ENCODE peak calls at places on chromosomes 5 and 9, in six cellular contexts. U is endothelial cell of umbilical vein, L is upper lobe of right lung, F is fibroblast of lung, W is tibial nerve, Q is right lobe of liver. A is an unnamed sample.

GRCh38 chr9:71884005-71884404 is 27.0 kb downstream of the ABHD17B start:
- DNase-seq in U (no peak), L (no peak), F (no peak), W (no peak), Q (no peak), A (no peak)

GRCh38 chr5:106171708-106172107 is 1499.0 kb downstream of the EFNA5 start:
- DNase-seq in U (peak; percentile 74), L (no peak), F (peak; percentile 73), W (no peak), Q (no peak), A (no peak)

GRCh38 chr9:76433406-76433805 is 25.6 kb upstream of the GCNT1 start:
- DNase-seq in U (no peak), L (no peak), F (peak; percentile 35), W (no peak), Q (no peak), A (no peak)

GRCh38 chr9:128927731-128928411 is 7.1 kb downstream of the PHYHD1 start:
- DNase-seq in U (peak; percentile 65), L (no peak), F (peak; percentile 33), W (no peak), Q (peak; percentile 64), A (peak; percentile 22)

GRCh38 chr9:20621553-20622329 is 558 bp downstream of the MLLT3 start:
- DNase-seq in U (peak; percentile 70), L (peak; percentile 86), F (peak; percentile 78), W (peak; percentile 67), Q (peak; percentile 81), A (peak; percentile 56)

GRCh38 chr5:61167382-61167781 is 5.1 kb upstream of the SMIM15 start:
- DNase-seq in U (peak; percentile 55), L (no peak), F (peak; percentile 47), W (no peak), Q (no peak), A (no peak)

GRCh38 chr5:93603191-93603590 is 20.2 kb downstream of the NR2F1 start:
- DNase-seq in U (no peak), L (no peak), F (peak; percentile 47), W (no peak), Q (no peak), A (no peak)

GRCh38 chr5:14806452-14806851 is 65.1 kb downstream of the ANKH start:
- DNase-seq in U (no peak), L (no peak), F (peak; percentile 73), W (peak; percentile 76), Q (peak; percentile 69), A (no peak)

GRCh38 chr9:32251539-32251938 is 132.9 kb upstream of the ACO1 start:
- DNase-seq in U (peak; percentile 58), L (no peak), F (peak; percentile 16), W (no peak), Q (no peak), A (no peak)

GRCh38 chr5:158910782-158911692 is 188.7 kb downstream of the EBF1 start:
- DNase-seq in U (no peak), L (no peak), F (peak; percentile 11), W (no peak), Q (no peak), A (no peak)

GRCh38 chr9:75962186-75963036 is 71.9 kb downstream of the PCSK5 start:
- DNase-seq in U (no peak), L (peak; percentile 81), F (peak; percentile 37), W (peak; percentile 29), Q (peak; percentile 65), A (no peak)

GRCh38 chr9:115717711-115718173 is 435.8 kb upstream of the PAPPA start:
- DNase-seq in U (no peak), L (no peak), F (peak; percentile 89), W (no peak), Q (no peak), A (no peak)

GRCh38 chr9:127990539-127990938 is 9.8 kb upstream of the EEIG1 start:
- DNase-seq in U (no peak), L (no peak), F (no peak), W (no peak), Q (no peak), A (no peak)

GRCh38 chr9:77161966-77162365 is 15.4 kb upstream of the VPS13A start:
- DNase-seq in U (no peak), L (no peak), F (no peak), W (no peak), Q (no peak), A (no peak)

DNA sequence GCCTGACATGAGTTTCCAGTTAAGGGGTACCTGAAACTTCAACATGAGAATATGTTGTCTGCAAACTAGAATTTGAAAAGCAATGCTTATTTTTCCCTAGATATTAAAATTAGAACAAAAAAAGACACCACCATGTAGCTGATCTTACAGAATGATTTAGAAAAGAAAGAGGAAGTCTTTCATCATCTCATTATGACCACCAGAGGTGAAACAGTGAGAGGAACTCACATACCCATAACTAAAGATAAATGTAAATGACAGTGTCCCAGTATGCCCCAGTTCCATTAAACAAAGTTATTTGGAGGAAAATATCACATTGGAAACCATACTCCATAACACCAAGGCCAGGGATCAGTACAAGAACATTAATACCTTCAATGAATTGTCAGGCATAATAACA is 6.9 kb downstream of the TAF7 start:
- DNase-seq in U (no peak), L (no peak), F (no peak), W (no peak), Q (no peak), A (no peak)
- H3K9me3 ChIP-seq in U (peaks cover 3% of the 10 kb centered on the region), L (peaks cover 81% of the 10 kb centered on the region), F (peaks cover 3% of the 10 kb centered on the region), W (peaks cover 6% of the 10 kb centered on the region), Q (peaks cover 25% of the 10 kb centered on the region), A (peaks cover 27% of the 10 kb centered on the region)

GRCh38 chr9:19185191-19185590 is 45.3 kb upstream of the DENND4C start:
- DNase-seq in U (no peak), L (no peak), F (no peak), W (no peak), Q (no peak), A (no peak)

GRCh38 chr9:19186240-19186639 is 44.3 kb upstream of the DENND4C start:
- DNase-seq in U (no peak), L (no peak), F (no peak), W (no peak), Q (no peak), A (no peak)

GRCh38 chr9:19181556-19181955 is 48.9 kb upstream of the DENND4C start:
- DNase-seq in U (no peak), L (no peak), F (no peak), W (no peak), Q (no peak), A (no peak)

GRCh38 chr9:19181002-19181401 is 49.5 kb upstream of the DENND4C start:
- DNase-seq in U (no peak), L (no peak), F (no peak), W (no peak), Q (no peak), A (no peak)

GRCh38 chr9:19184144-19184917 is 46.2 kb upstream of the DENND4C start:
- DNase-seq in U (peak; percentile 92), L (peak; percentile 84), F (peak; percentile 86), W (peak; percentile 58), Q (peak; percentile 69), A (peak; percentile 68)
- H3K4me3 ChIP-seq in U (no peak overlapping the region), L (no peak overlapping the region), F (no peak overlapping the region), W (no peak overlapping the region), Q (no peak overlapping the region), A (no peak overlapping the region)

GRCh38 chr5:38596997-38597396 is 40.6 kb upstream of the LIFR start:
- DNase-seq in U (no peak), L (no peak), F (no peak), W (no peak), Q (no peak), A (no peak)

GRCh38 chr5:38600334-38601045 is 44.0 kb upstream of the LIFR start:
- DNase-seq in U (no peak), L (no peak), F (peak; percentile 34), W (no peak), Q (no peak), A (no peak)

GRCh38 chr5:38601133-38601842 is 44.8 kb upstream of the LIFR start:
- DNase-seq in U (peak; percentile 49), L (no peak), F (no peak), W (no peak), Q (no peak), A (no peak)

GRCh38 chr5:38598296-38598993 is 42.0 kb upstream of the LIFR start:
- DNase-seq in U (no peak), L (no peak), F (no peak), W (no peak), Q (no peak), A (no peak)

GRCh38 chr5:38598994-38599611 is 42.7 kb upstream of the LIFR start:
- DNase-seq in U (peak; percentile 87), L (no peak), F (peak; percentile 88), W (no peak), Q (no peak), A (no peak)
- H3K4me1 ChIP-seq in U (peaks cover 59% of the 10 kb centered on the region), L (peaks cover 11% of the 10 kb centered on the region), F (peaks cover 24% of the 10 kb centered on the region), W (no peaks in the 10 kb centered on the region), Q (no peaks in the 10 kb centered on the region), A (no peaks in the 10 kb centered on the region)

DNA sequence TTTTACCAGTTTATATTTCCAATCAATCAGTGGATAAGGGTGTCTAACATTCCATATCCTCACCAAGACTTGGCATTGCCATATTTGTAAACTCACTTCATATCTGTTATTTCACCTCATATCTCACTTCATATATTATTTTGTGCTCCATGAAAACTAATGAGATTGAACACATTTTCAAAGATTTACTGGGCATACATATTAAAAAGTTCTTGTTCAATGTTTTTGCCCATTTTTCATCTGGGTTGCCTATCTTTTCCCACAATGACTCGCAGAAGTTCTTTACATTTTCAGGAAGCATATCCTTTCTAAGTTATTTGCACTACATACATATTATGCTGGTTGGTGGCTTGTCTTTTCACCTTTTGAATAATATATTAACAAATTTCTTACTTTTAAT is 15.3 kb downstream of the ZNF510 start:
- DNase-seq in U (no peak), L (no peak), F (no peak), W (no peak), Q (no peak), A (no peak)
- H3K9me3 ChIP-seq in U (peaks cover 29% of the 10 kb centered on the region), L (peaks cover 84% of the 10 kb centered on the region), F (peaks cover 10% of the 10 kb centered on the region), W (peaks cover 18% of the 10 kb centered on the region), Q (peaks cover 88% of the 10 kb centered on the region), A (peaks cover 72% of the 10 kb centered on the region)

GRCh38 chr5:137933491-137933911 is 44.2 kb downstream of the PKD2L2 start:
- DNase-seq in U (peak; percentile 35), L (no peak), F (peak; percentile 54), W (no peak), Q (no peak), A (no peak)
- H3K4me3 ChIP-seq in U (no peak overlapping the region), L (no peak overlapping the region), F (no peak overlapping the region), W (no peak overlapping the region), Q (no peak overlapping the region), A (no peak overlapping the region)

DNA sequence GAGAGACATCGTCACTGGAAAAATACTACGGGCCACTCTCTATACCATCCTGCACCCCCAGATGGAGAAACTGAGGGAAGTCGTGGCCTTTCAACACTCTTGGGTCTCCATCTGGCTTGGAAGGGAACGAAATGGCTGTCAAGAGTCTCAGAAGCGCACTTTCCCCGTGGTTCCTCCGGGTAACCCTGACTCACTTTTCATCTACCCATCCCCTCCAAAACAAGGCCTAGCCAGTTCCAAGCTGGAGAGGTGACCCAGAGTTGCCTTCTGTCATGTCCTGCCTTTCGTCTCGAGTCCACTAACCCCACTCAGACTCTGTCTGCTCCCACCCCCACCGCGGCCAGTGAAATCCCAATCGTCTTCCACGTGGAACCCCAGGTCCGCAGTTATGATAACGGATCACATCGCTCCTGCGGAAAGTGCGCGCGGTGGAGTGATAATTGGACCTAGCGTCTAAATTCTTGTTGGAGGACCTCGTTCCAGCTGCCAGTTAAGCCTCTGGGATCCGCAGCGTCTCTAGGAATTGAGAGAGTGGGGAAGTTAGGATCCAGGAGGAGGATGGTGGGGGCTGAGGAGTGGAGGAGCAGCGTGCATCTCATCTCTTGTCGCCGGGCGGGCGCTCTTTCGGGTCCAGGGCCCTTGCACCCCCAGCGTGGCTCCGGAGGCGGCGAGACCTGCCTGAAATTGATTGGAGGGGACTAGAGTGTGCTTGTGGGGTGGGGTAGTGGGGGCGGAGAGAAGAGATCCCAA is 4.6 kb downstream of the CDKN2A start:
- DNase-seq in U (no peak), L (peak; percentile 50), F (no peak), W (no peak), Q (peak; percentile 37), A (no peak)
- H3K4me1 ChIP-seq in U (peaks cover 18% of the 10 kb centered on the region), L (no peaks in the 10 kb centered on the region), F (peaks cover 4% of the 10 kb centered on the region), W (no peaks in the 10 kb centered on the region), Q (no peaks in the 10 kb centered on the region), A (peaks cover 3% of the 10 kb centered on the region)